ENCODE peak calls at places on chromosomes 7 and 10, in eight cellular contexts. C is CD4-positive, alpha-beta T cell; P is skeletal muscle cell; U is GM03348; Z is HepG2; R is sciatic nerve; E is ELR; J is HCEC 1CT. A is an unnamed sample.

GRCh38 chr7:26183545-26184282 is 16.8 kb downstream of the HNRNPA2B1 start:
- DNase-seq in J (no peak), U (no peak), Z (no peak), E (no peak), P (no peak), C (no peak), R (no peak), A (no peak)

GRCh38 chr7:2018786-2019692 is 213.7 kb downstream of the MAD1L1 start:
- DNase-seq in P (peak; percentile 47), R (peak; percentile 61), E (peak; percentile 81), U (peak; percentile 93), Z (no peak), J (peak; percentile 11), C (no peak), A (peak; percentile 93)

GRCh38 chr7:121313220-121313792 is 15.5 kb upstream of the WNT16 start:
- DNase-seq in E (peak; percentile 50), U (no peak), J (no peak), R (no peak), Z (no peak), C (no peak), P (no peak), A (no peak)

GRCh38 chr7:25727446-25727845 is 424.6 kb upstream of the NFE2L3 start:
- DNase-seq in U (no peak), J (no peak), C (no peak), E (no peak), Z (no peak), P (no peak), R (no peak), A (no peak)

GRCh38 chr10:6667679-6668270 is 87.7 kb upstream of the PRKCQ start:
- DNase-seq in Z (peak; percentile 18), E (peak; percentile 62), P (peak; percentile 1), C (peak; percentile 29), U (peak; percentile 22), R (no peak), J (peak; percentile 44), A (peak; percentile 41)

GRCh38 chr10:70537398-70538194 is 59.0 kb downstream of the PALD1 start:
- DNase-seq in E (peak; percentile 22), P (no peak), Z (peak; percentile 31), R (no peak), U (no peak), J (no peak), C (peak; percentile 15), A (no peak)

GRCh38 chr7:158489462-158490155 is 98.0 kb downstream of the PTPRN2 start:
- DNase-seq in U (no peak), R (no peak), P (no peak), Z (no peak), E (no peak), J (no peak), C (no peak), A (no peak)

GRCh38 chr10:59536151-59536550 is 173.5 kb downstream of the SLC16A9 start:
- DNase-seq in J (peak; percentile 93), P (peak; percentile 53), U (peak; percentile 75), R (no peak), C (no peak), Z (no peak), E (peak; percentile 19), A (peak; percentile 87)

GRCh38 chr7:101121996-101122932 is 4.6 kb upstream of the SERPINE1 start:
- DNase-seq in J (peak; percentile 100), U (peak; percentile 91), E (peak; percentile 98), R (peak; percentile 77), P (peak; percentile 97), C (no peak), Z (peak; percentile 93), A (peak; percentile 90)